ENCODE peak calls at places on chromosomes 3 and 15, in nine cellular contexts. One of them, this sample, is unnamed. For H3K36me3, the result is how much of the 10 kb centered on the place peaks cover.

GRCh38 chr3:100263583-100263982 is 2.8 kb downstream of the TBC1D23 start:
- DNase-seq in MM.1S: no peak
- DNase-seq in IMR-90: no peak
- DNase-seq in RWPE2: no peak
- DNase-seq in endodermal cell: no peak
- DNase-seq in heart right ventricle: no peak
- DNase-seq in CD8-positive, alpha-beta memory T cell: no peak
- DNase-seq in mesendoderm: no peak
- DNase-seq in mammary epithelial cell: peak
- DNase-seq in this sample: no peak

GRCh38 chr3:111690242-111690641 is 95.1 kb upstream of the ZBED2 start:
- DNase-seq in MM.1S: no peak
- DNase-seq in IMR-90: peak
- DNase-seq in RWPE2: no peak
- DNase-seq in endodermal cell: no peak
- DNase-seq in heart right ventricle: no peak
- DNase-seq in CD8-positive, alpha-beta memory T cell: no peak
- DNase-seq in mesendoderm: no peak
- DNase-seq in mammary epithelial cell: peak
- DNase-seq in this sample: no peak

GRCh38 chr15:85646538-85647091 is 148.1 kb downstream of the KLHL25 start:
- DNase-seq in MM.1S: no peak
- DNase-seq in IMR-90: peak
- DNase-seq in RWPE2: no peak
- DNase-seq in endodermal cell: no peak
- DNase-seq in heart right ventricle: no peak
- DNase-seq in CD8-positive, alpha-beta memory T cell: no peak
- DNase-seq in mesendoderm: peak
- DNase-seq in mammary epithelial cell: peak
- DNase-seq in this sample: peak

GRCh38 chr3:155308831-155309230 is 15.3 kb upstream of the STRIT1 start:
- DNase-seq in MM.1S: no peak
- DNase-seq in IMR-90: peak
- DNase-seq in RWPE2: no peak
- DNase-seq in endodermal cell: no peak
- DNase-seq in heart right ventricle: no peak
- DNase-seq in CD8-positive, alpha-beta memory T cell: no peak
- DNase-seq in mesendoderm: no peak
- DNase-seq in mammary epithelial cell: peak
- DNase-seq in this sample: no peak

GRCh38 chr15:67884009-67884408 is 44.2 kb upstream of the RNU6-1 start:
- DNase-seq in MM.1S: no peak
- DNase-seq in IMR-90: no peak
- DNase-seq in RWPE2: no peak
- DNase-seq in endodermal cell: no peak
- DNase-seq in heart right ventricle: no peak
- DNase-seq in CD8-positive, alpha-beta memory T cell: no peak
- DNase-seq in mesendoderm: no peak
- DNase-seq in mammary epithelial cell: no peak
- DNase-seq in this sample: no peak

GRCh38 chr3:194879126-194879887 is 193.6 kb downstream of the FAM43A start:
- DNase-seq in MM.1S: no peak
- DNase-seq in IMR-90: no peak
- DNase-seq in RWPE2: no peak
- DNase-seq in endodermal cell: peak
- DNase-seq in heart right ventricle: peak
- DNase-seq in CD8-positive, alpha-beta memory T cell: no peak
- DNase-seq in mesendoderm: peak
- DNase-seq in mammary epithelial cell: no peak
- DNase-seq in this sample: no peak

GRCh38 chr3:150345021-150345538 is 63.0 kb upstream of the TSC22D2 start:
- DNase-seq in MM.1S: no peak
- DNase-seq in IMR-90: no peak
- DNase-seq in RWPE2: peak
- DNase-seq in endodermal cell: peak
- DNase-seq in heart right ventricle: no peak
- DNase-seq in CD8-positive, alpha-beta memory T cell: no peak
- DNase-seq in mesendoderm: peak
- DNase-seq in mammary epithelial cell: peak
- DNase-seq in this sample: no peak

GRCh38 chr15:50353251-50353998 is 1.6 kb downstream of the GABPB1 start:
- DNase-seq in MM.1S: peak
- DNase-seq in IMR-90: peak
- DNase-seq in RWPE2: no peak
- DNase-seq in endodermal cell: no peak
- DNase-seq in heart right ventricle: no peak
- DNase-seq in CD8-positive, alpha-beta memory T cell: peak
- DNase-seq in mesendoderm: no peak
- DNase-seq in mammary epithelial cell: peak
- DNase-seq in this sample: no peak

GRCh38 chr15:95247068-95247984 is 1016.0 kb downstream of the MCTP2 start:
- DNase-seq in MM.1S: no peak
- DNase-seq in IMR-90: peak
- DNase-seq in RWPE2: peak
- DNase-seq in endodermal cell: no peak
- DNase-seq in heart right ventricle: no peak
- DNase-seq in CD8-positive, alpha-beta memory T cell: no peak
- DNase-seq in mesendoderm: no peak
- DNase-seq in mammary epithelial cell: peak
- DNase-seq in this sample: no peak

GRCh38 chr3:10357592-10358308 is 36.8 kb upstream of the SEC13 start:
- DNase-seq in MM.1S: no peak
- DNase-seq in IMR-90: peak
- DNase-seq in RWPE2: no peak
- DNase-seq in endodermal cell: no peak
- DNase-seq in heart right ventricle: peak
- DNase-seq in CD8-positive, alpha-beta memory T cell: no peak
- DNase-seq in mesendoderm: peak
- DNase-seq in mammary epithelial cell: peak
- DNase-seq in this sample: no peak

GRCh38 chr3:173957646-173958045 is 560.1 kb downstream of the NLGN1 start:
- DNase-seq in MM.1S: no peak
- DNase-seq in IMR-90: no peak
- DNase-seq in RWPE2: no peak
- DNase-seq in endodermal cell: no peak
- DNase-seq in heart right ventricle: no peak
- DNase-seq in CD8-positive, alpha-beta memory T cell: no peak
- DNase-seq in mesendoderm: no peak
- DNase-seq in mammary epithelial cell: no peak
- DNase-seq in this sample: no peak

GRCh38 chr3:89032331-89033063 is 74.9 kb upstream of the EPHA3 start:
- DNase-seq in MM.1S: no peak
- DNase-seq in IMR-90: peak
- DNase-seq in RWPE2: no peak
- DNase-seq in endodermal cell: no peak
- DNase-seq in heart right ventricle: no peak
- DNase-seq in CD8-positive, alpha-beta memory T cell: no peak
- DNase-seq in mesendoderm: no peak
- DNase-seq in mammary epithelial cell: peak
- DNase-seq in this sample: no peak

GRCh38 chr3:189685854-189686253 is 54.7 kb downstream of the TP63 start:
- DNase-seq in MM.1S: no peak
- DNase-seq in IMR-90: peak
- DNase-seq in RWPE2: no peak
- DNase-seq in endodermal cell: no peak
- DNase-seq in heart right ventricle: no peak
- DNase-seq in CD8-positive, alpha-beta memory T cell: no peak
- DNase-seq in mesendoderm: no peak
- DNase-seq in mammary epithelial cell: peak
- DNase-seq in this sample: no peak

GRCh38 chr3:184791134-184791533 is 20.8 kb upstream of the VPS8 start:
- DNase-seq in MM.1S: no peak
- DNase-seq in IMR-90: no peak
- DNase-seq in RWPE2: no peak
- DNase-seq in endodermal cell: peak
- DNase-seq in heart right ventricle: no peak
- DNase-seq in CD8-positive, alpha-beta memory T cell: no peak
- DNase-seq in mesendoderm: no peak
- DNase-seq in mammary epithelial cell: no peak
- DNase-seq in this sample: no peak

DNA sequence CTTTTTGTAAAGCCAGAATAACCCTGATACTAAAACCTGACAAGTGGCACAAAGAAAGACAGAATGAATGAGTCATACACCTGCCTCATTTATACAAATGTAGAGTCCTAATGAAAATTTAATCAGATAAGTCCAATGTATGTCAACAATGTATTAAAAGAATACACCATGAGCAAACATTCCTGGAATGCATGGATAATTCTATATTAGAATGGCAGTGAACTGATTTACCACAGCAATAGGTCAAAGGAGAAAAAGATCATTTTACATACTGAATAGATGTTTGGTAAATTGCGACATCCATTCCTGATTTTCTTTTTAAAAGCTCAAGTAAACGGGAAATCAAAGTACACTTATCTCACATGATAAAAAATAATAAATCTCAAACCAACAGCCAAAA is 11.2 kb upstream of the LOXL1 start:
- DNase-seq in MM.1S: no peak
- DNase-seq in IMR-90: peak
- DNase-seq in RWPE2: no peak
- DNase-seq in endodermal cell: no peak
- DNase-seq in heart right ventricle: no peak
- DNase-seq in CD8-positive, alpha-beta memory T cell: no peak
- DNase-seq in mesendoderm: no peak
- DNase-seq in mammary epithelial cell: no peak
- DNase-seq in this sample: no peak
- H3K36me3 ChIP-seq in MM.1S: under half
- H3K36me3 ChIP-seq in IMR-90: under half
- H3K36me3 ChIP-seq in RWPE2: under half
- H3K36me3 ChIP-seq in endodermal cell: under half
- H3K36me3 ChIP-seq in heart right ventricle: under half
- H3K36me3 ChIP-seq in CD8-positive, alpha-beta memory T cell: under half
- H3K36me3 ChIP-seq in mesendoderm: under half
- H3K36me3 ChIP-seq in mammary epithelial cell: under half
- H3K36me3 ChIP-seq in this sample: under half

GRCh38 chr3:42493126-42493797 is 9.2 kb upstream of the VIPR1 start:
- DNase-seq in MM.1S: no peak
- DNase-seq in IMR-90: no peak
- DNase-seq in RWPE2: no peak
- DNase-seq in endodermal cell: no peak
- DNase-seq in heart right ventricle: no peak
- DNase-seq in CD8-positive, alpha-beta memory T cell: no peak
- DNase-seq in mesendoderm: no peak
- DNase-seq in mammary epithelial cell: no peak
- DNase-seq in this sample: no peak
- H3K27ac ChIP-seq in MM.1S: no peak
- H3K27ac ChIP-seq in IMR-90: no peak
- H3K27ac ChIP-seq in RWPE2: no peak
- H3K27ac ChIP-seq in endodermal cell: no peak
- H3K27ac ChIP-seq in heart right ventricle: no peak
- H3K27ac ChIP-seq in CD8-positive, alpha-beta memory T cell: no peak
- H3K27ac ChIP-seq in mesendoderm: no peak
- H3K27ac ChIP-seq in mammary epithelial cell: no peak
- H3K27ac ChIP-seq in this sample: no peak

GRCh38 chr3:196901768-196902167 is 34.0 kb downstream of the SENP5 start:
- DNase-seq in MM.1S: no peak
- DNase-seq in IMR-90: no peak
- DNase-seq in RWPE2: no peak
- DNase-seq in endodermal cell: no peak
- DNase-seq in heart right ventricle: no peak
- DNase-seq in CD8-positive, alpha-beta memory T cell: no peak
- DNase-seq in mesendoderm: no peak
- DNase-seq in mammary epithelial cell: no peak
- DNase-seq in this sample: no peak

GRCh38 chr3:196903740-196904139 is 36.0 kb downstream of the SENP5 start:
- DNase-seq in MM.1S: no peak
- DNase-seq in IMR-90: no peak
- DNase-seq in RWPE2: no peak
- DNase-seq in endodermal cell: no peak
- DNase-seq in heart right ventricle: no peak
- DNase-seq in CD8-positive, alpha-beta memory T cell: no peak
- DNase-seq in mesendoderm: no peak
- DNase-seq in mammary epithelial cell: no peak
- DNase-seq in this sample: no peak

GRCh38 chr3:196902296-196902695 is 34.6 kb downstream of the SENP5 start:
- DNase-seq in MM.1S: no peak
- DNase-seq in IMR-90: no peak
- DNase-seq in RWPE2: no peak
- DNase-seq in endodermal cell: no peak
- DNase-seq in heart right ventricle: no peak
- DNase-seq in CD8-positive, alpha-beta memory T cell: no peak
- DNase-seq in mesendoderm: peak
- DNase-seq in mammary epithelial cell: no peak
- DNase-seq in this sample: no peak
- H3K36me3 ChIP-seq in MM.1S: under half
- H3K36me3 ChIP-seq in IMR-90: under half
- H3K36me3 ChIP-seq in RWPE2: half or more
- H3K36me3 ChIP-seq in endodermal cell: half or more
- H3K36me3 ChIP-seq in heart right ventricle: half or more
- H3K36me3 ChIP-seq in CD8-positive, alpha-beta memory T cell: under half
- H3K36me3 ChIP-seq in mesendoderm: under half
- H3K36me3 ChIP-seq in mammary epithelial cell: under half
- H3K36me3 ChIP-seq in this sample: under half

GRCh38 chr3:182738583-182739514 is 54.5 kb upstream of the ATP11B start:
- DNase-seq in MM.1S: no peak
- DNase-seq in IMR-90: no peak
- DNase-seq in RWPE2: no peak
- DNase-seq in endodermal cell: no peak
- DNase-seq in heart right ventricle: no peak
- DNase-seq in CD8-positive, alpha-beta memory T cell: no peak
- DNase-seq in mesendoderm: peak
- DNase-seq in mammary epithelial cell: peak
- DNase-seq in this sample: no peak

GRCh38 chr3:182740710-182741109 is 52.6 kb upstream of the ATP11B start:
- DNase-seq in MM.1S: no peak
- DNase-seq in IMR-90: no peak
- DNase-seq in RWPE2: no peak
- DNase-seq in endodermal cell: no peak
- DNase-seq in heart right ventricle: no peak
- DNase-seq in CD8-positive, alpha-beta memory T cell: no peak
- DNase-seq in mesendoderm: peak
- DNase-seq in mammary epithelial cell: peak
- DNase-seq in this sample: no peak

GRCh38 chr3:182739619-182740018 is 53.7 kb upstream of the ATP11B start:
- DNase-seq in MM.1S: no peak
- DNase-seq in IMR-90: peak
- DNase-seq in RWPE2: no peak
- DNase-seq in endodermal cell: no peak
- DNase-seq in heart right ventricle: no peak
- DNase-seq in CD8-positive, alpha-beta memory T cell: no peak
- DNase-seq in mesendoderm: peak
- DNase-seq in mammary epithelial cell: no peak
- DNase-seq in this sample: no peak

GRCh38 chr3:182735672-182736071 is 57.6 kb upstream of the ATP11B start:
- DNase-seq in MM.1S: no peak
- DNase-seq in IMR-90: peak
- DNase-seq in RWPE2: no peak
- DNase-seq in endodermal cell: no peak
- DNase-seq in heart right ventricle: no peak
- DNase-seq in CD8-positive, alpha-beta memory T cell: no peak
- DNase-seq in mesendoderm: no peak
- DNase-seq in mammary epithelial cell: no peak
- DNase-seq in this sample: no peak

DNA sequence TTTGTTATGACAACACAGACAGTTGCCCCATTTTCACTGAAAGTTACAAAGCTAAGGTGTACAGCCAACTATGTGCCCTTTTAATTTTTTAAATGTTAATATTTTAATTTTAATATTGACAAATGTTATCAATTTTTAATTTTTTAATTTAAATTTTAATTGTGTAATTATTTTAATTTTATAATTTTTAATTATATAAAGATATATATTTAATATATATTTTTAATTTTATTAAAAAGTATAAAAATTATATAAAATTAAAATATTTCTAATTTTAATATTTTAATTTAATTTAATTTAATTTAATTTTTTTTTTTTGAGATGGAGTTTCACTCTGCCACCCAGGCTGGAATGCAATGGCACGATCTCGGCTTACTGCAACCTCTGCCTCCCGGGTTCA is 52.1 kb upstream of the ATP11B start:
- DNase-seq in MM.1S: no peak
- DNase-seq in IMR-90: no peak
- DNase-seq in RWPE2: no peak
- DNase-seq in endodermal cell: no peak
- DNase-seq in heart right ventricle: no peak
- DNase-seq in CD8-positive, alpha-beta memory T cell: no peak
- DNase-seq in mesendoderm: no peak
- DNase-seq in mammary epithelial cell: no peak
- DNase-seq in this sample: no peak
- H3K27ac ChIP-seq in MM.1S: no peak
- H3K27ac ChIP-seq in IMR-90: no peak
- H3K27ac ChIP-seq in RWPE2: no peak
- H3K27ac ChIP-seq in endodermal cell: no peak
- H3K27ac ChIP-seq in heart right ventricle: no peak
- H3K27ac ChIP-seq in CD8-positive, alpha-beta memory T cell: no peak
- H3K27ac ChIP-seq in mesendoderm: no peak
- H3K27ac ChIP-seq in mammary epithelial cell: no peak
- H3K27ac ChIP-seq in this sample: no peak